ENCODE peak calls at places on chromosomes 3 and 15, in six cellular contexts. J is AG09309, W is pancreas, E is left lung, N is endothelial cell, D is progenitor cell of endocrine pancreas. M is an unnamed sample.

GRCh38 chr15:71526061-71526460 is 284.3 kb upstream of the NR2E3 start:
- DNase-seq in J (peak), W (no peak), E (no peak), N (no peak), D (no peak), M (no peak)

GRCh38 chr3:52196977-52197376 is 983 bp upstream of the ALAS1 start:
- DNase-seq in J (no peak), W (no peak), E (peak), N (no peak), D (no peak), M (no peak)

GRCh38 chr15:60973637-60974415 is 255.3 kb downstream of the RORA start:
- DNase-seq in J (no peak), W (no peak), E (no peak), N (no peak), D (no peak), M (no peak)

GRCh38 chr15:26967719-26968269 is 3.2 kb upstream of the GABRG3 start:
- DNase-seq in J (no peak), W (no peak), E (peak), N (peak), D (peak), M (no peak)

GRCh38 chr3:81744366-81744765 is 17.1 kb downstream of the GBE1 start:
- DNase-seq in J (peak), W (no peak), E (no peak), N (no peak), D (no peak), M (no peak)

GRCh38 chr3:169246158-169246557 is 417.4 kb downstream of the MECOM start:
- DNase-seq in J (no peak), W (no peak), E (no peak), N (no peak), D (no peak), M (no peak)

GRCh38 chr15:34799149-34799824 is 3.9 kb upstream of the ACTC1 start:
- DNase-seq in J (no peak), W (peak), E (peak), N (no peak), D (no peak), M (no peak)

GRCh38 chr3:23202921-23203650 is at the start of gene UBE2E2:
- DNase-seq in J (no peak), W (peak), E (peak), N (peak), D (peak), M (peak)

GRCh38 chr3:10356461-10356897 is 35.6 kb upstream of the SEC13 start:
- DNase-seq in J (no peak), W (no peak), E (peak), N (no peak), D (no peak), M (no peak)

GRCh38 chr3:169526246-169526645 is 137.3 kb downstream of the MECOM start:
- DNase-seq in J (no peak), W (no peak), E (no peak), N (no peak), D (no peak), M (no peak)

GRCh38 chr15:60070838-60071493 is 66.9 kb downstream of the FOXB1 start:
- DNase-seq in J (no peak), W (no peak), E (no peak), N (no peak), D (no peak), M (no peak)

GRCh38 chr15:85380860-85381535 is 595 bp downstream of the AKAP13 start:
- DNase-seq in J (no peak), W (peak), E (peak), N (no peak), D (peak), M (peak)

GRCh38 chr3:24551626-24552025 is 57.0 kb upstream of the THRB start:
- DNase-seq in J (no peak), W (no peak), E (no peak), N (no peak), D (no peak), M (no peak)

GRCh38 chr3:195068481-195069080 is 202.4 kb downstream of the XXYLT1 start:
- DNase-seq in J (no peak), W (no peak), E (no peak), N (no peak), D (no peak), M (no peak)

GRCh38 chr15:99101501-99101900 is 3.4 kb upstream of the SYNM start:
- DNase-seq in J (no peak), W (no peak), E (no peak), N (no peak), D (no peak), M (no peak)

GRCh38 chr3:68049781-68050180 is 395.4 kb upstream of the SUCLG2 start:
- DNase-seq in J (no peak), W (no peak), E (no peak), N (no peak), D (no peak), M (no peak)

GRCh38 chr15:81274255-81274654 is 49.7 kb downstream of the STARD5 start:
- DNase-seq in J (no peak), W (no peak), E (no peak), N (no peak), D (no peak), M (no peak)

GRCh38 chr3:85710490-85710889 is 751.7 kb downstream of the CADM2 start:
- DNase-seq in J (no peak), W (no peak), E (no peak), N (no peak), D (no peak), M (no peak)

GRCh38 chr15:62378772-62379171 is 213.7 kb upstream of the C2CD4B start:
- DNase-seq in J (no peak), W (no peak), E (no peak), N (no peak), D (no peak), M (no peak)

GRCh38 chr3:31219131-31219843 is 313.4 kb upstream of the STT3B start:
- DNase-seq in J (peak), W (no peak), E (no peak), N (no peak), D (no peak), M (no peak)

GRCh38 chr3:188915137-188915536 is 256.6 kb upstream of the TPRG1 start:
- DNase-seq in J (no peak), W (no peak), E (no peak), N (no peak), D (no peak), M (no peak)

GRCh38 chr15:88987951-88988671 is 74.9 kb upstream of the MFGE8 start:
- DNase-seq in J (no peak), W (no peak), E (no peak), N (no peak), D (no peak), M (no peak)

GRCh38 chr3:139280027-139280671 is 63.7 kb upstream of the MRPS22 start:
- DNase-seq in J (no peak), W (no peak), E (no peak), N (no peak), D (no peak), M (no peak)

GRCh38 chr15:63385911-63386531 is 4.4 kb upstream of the CA12 start:
- DNase-seq in J (no peak), W (no peak), E (no peak), N (no peak), D (no peak), M (no peak)

GRCh38 chr3:31377045-31377642 is 155.6 kb upstream of the STT3B start:
- DNase-seq in J (peak), W (no peak), E (no peak), N (no peak), D (no peak), M (peak)

GRCh38 chr3:39419697-39420293 is 13.3 kb downstream of the RPSA start:
- DNase-seq in J (no peak), W (no peak), E (no peak), N (no peak), D (no peak), M (no peak)

GRCh38 chr3:124768812-124769211 is 38.6 kb downstream of the UMPS start:
- DNase-seq in J (no peak), W (no peak), E (no peak), N (peak), D (no peak), M (peak)

GRCh38 chr15:79523266-79523665 is 91.1 kb downstream of the MINAR1 start:
- DNase-seq in J (no peak), W (no peak), E (no peak), N (no peak), D (no peak), M (no peak)

GRCh38 chr15:58110999-58111717 is 27.0 kb upstream of the AQP9 start:
- DNase-seq in J (no peak), W (no peak), E (no peak), N (no peak), D (no peak), M (no peak)

GRCh38 chr15:58111718-58112104 is 26.5 kb upstream of the AQP9 start:
- DNase-seq in J (no peak), W (no peak), E (no peak), N (no peak), D (no peak), M (no peak)

GRCh38 chr15:58114812-58115211 is 23.4 kb upstream of the AQP9 start:
- DNase-seq in J (no peak), W (no peak), E (no peak), N (no peak), D (no peak), M (no peak)

GRCh38 chr15:58115692-58116091 is 22.5 kb upstream of the AQP9 start:
- DNase-seq in J (no peak), W (no peak), E (no peak), N (no peak), D (no peak), M (no peak)

DNA sequence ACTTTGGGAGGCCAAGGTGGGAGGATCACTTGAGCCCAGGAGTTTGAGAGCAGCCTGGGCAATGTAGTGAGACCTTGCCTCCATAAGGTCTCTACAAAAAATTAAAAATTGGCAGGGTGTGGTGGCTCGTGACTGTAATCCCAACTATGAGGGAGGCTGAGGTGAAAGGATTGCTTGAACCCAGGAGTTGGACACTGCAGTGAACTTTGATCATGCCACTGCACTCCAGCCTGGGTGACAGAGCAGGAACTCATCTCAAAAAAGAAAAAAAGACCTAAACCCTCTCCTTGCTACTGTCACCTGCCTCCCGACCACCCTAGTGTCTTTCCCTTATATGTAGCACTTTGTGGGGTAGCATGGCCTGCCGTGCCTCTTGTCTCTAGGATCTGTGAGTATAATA is 23.8 kb upstream of the AQP9 start:
- DNase-seq in J (no peak), W (no peak), E (no peak), N (no peak), D (no peak), M (no peak)
- TF ChIP-seq CTCF in J (no peak), W (no peak), E (no peak), N (no peak), D (no peak), M (no peak)

GRCh38 chr3:8529197-8529637 is 27.6 kb downstream of the LMCD1 start:
- DNase-seq in J (no peak), W (no peak), E (no peak), N (no peak), D (no peak), M (no peak)
- TF ChIP-seq CTCF in J (no peak), W (no peak), E (no peak), N (no peak), D (no peak), M (no peak)

GRCh38 chr3:72035606-72036005 is 250.7 kb upstream of the PROK2 start:
- DNase-seq in J (no peak), W (no peak), E (no peak), N (no peak), D (no peak), M (no peak)

GRCh38 chr3:72034956-72035355 is 250.0 kb upstream of the PROK2 start:
- DNase-seq in J (no peak), W (no peak), E (no peak), N (no peak), D (no peak), M (no peak)

GRCh38 chr3:72033709-72034428 is 248.9 kb upstream of the PROK2 start:
- DNase-seq in J (no peak), W (no peak), E (no peak), N (no peak), D (no peak), M (no peak)

GRCh38 chr3:72032435-72033118 is 247.6 kb upstream of the PROK2 start:
- DNase-seq in J (no peak), W (no peak), E (no peak), N (no peak), D (no peak), M (peak)

DNA sequence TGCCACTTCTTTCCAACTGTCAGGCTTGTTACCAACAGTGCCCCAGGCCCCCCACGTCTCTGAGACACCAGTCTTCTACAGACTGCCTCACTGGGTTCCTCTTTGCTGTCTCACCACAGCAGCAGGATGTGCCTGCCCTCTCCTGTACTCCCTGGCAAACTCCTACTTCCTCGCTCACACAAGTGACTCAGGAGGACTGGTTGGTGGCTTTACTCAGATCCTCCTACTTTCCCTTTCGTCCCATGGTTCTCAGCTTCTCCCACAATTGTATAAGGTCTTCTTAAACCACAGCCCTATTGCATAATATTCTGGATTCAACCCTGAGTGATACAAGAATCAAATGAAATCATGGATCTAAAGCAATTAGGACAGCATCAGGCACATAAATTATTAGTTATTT is 246.6 kb upstream of the PROK2 start:
- DNase-seq in J (peak), W (no peak), E (no peak), N (no peak), D (no peak), M (no peak)
- TF ChIP-seq CTCF in J (peak), W (no peak), E (no peak), N (no peak), D (no peak), M (no peak)

GRCh38 chr3:173529062-173529711 is 131.6 kb downstream of the NLGN1 start:
- DNase-seq in J (no peak), W (no peak), E (no peak), N (peak), D (no peak), M (peak)
- TF ChIP-seq CTCF in J (peak), W (no peak), E (peak), N (peak), D (peak), M (no peak)

GRCh38 chr3:70803891-70804290 is 491.5 kb upstream of the MDFIC2 start:
- DNase-seq in J (no peak), W (no peak), E (no peak), N (no peak), D (no peak), M (no peak)

GRCh38 chr3:70808881-70809280 is 496.4 kb upstream of the MDFIC2 start:
- DNase-seq in J (no peak), W (no peak), E (no peak), N (no peak), D (no peak), M (no peak)

GRCh38 chr3:70806556-70806955 is 494.1 kb upstream of the MDFIC2 start:
- DNase-seq in J (no peak), W (no peak), E (no peak), N (no peak), D (no peak), M (no peak)

GRCh38 chr3:70803317-70803716 is 490.9 kb upstream of the MDFIC2 start:
- DNase-seq in J (no peak), W (no peak), E (no peak), N (no peak), D (no peak), M (no peak)

GRCh38 chr3:70805044-70805732 is 492.8 kb upstream of the MDFIC2 start:
- DNase-seq in J (no peak), W (no peak), E (no peak), N (no peak), D (no peak), M (no peak)
- TF ChIP-seq CTCF in J (no peak), W (no peak), E (no peak), N (no peak), D (no peak), M (no peak)

M was measured in activated CD8-positive, alpha-beta T cell treated with anti-CD3 and anti-CD28 coated beads for 36 hours.